ENCODE peak calls at places on chromosomes 4 and X, in four cellular contexts. O is HepG2, F is H1, E is GM12878. B is an unnamed sample.

GRCh38 chr4:48909697-48910096 is 3.1 kb upstream of the OCIAD2 start:
- DNase-seq in E (no peak), O (no peak), F (no peak), B (peak; percentile 17)

GRCh38 chr4:9940041-9940440 is 81.3 kb downstream of the SLC2A9 start:
- DNase-seq in O (no peak), F (no peak), E (no peak), B (no peak)

GRCh38 chr4:8241895-8242696 is 27.5 kb upstream of the HTRA3 start:
- DNase-seq in O (peak; percentile 78), F (peak; percentile 100), E (no peak), B (peak; percentile 98)

GRCh38 chr4:54658321-54659093 is 750 bp downstream of the KIT start:
- DNase-seq in E (no peak), F (peak; percentile 78), O (peak; percentile 14), B (peak; percentile 78)

GRCh38 chr4:16875487-16875886 is 23.0 kb downstream of the LDB2 start:
- DNase-seq in O (no peak), E (no peak), F (no peak), B (no peak)

GRCh38 chr4:24645765-24646550 is 61.6 kb upstream of the DHX15 start:
- DNase-seq in O (no peak), E (no peak), F (no peak), B (no peak)

GRCh38 chrX:2965965-2966364 is 36.8 kb upstream of the ARSD start:
- DNase-seq in E (no peak), F (no peak), O (no peak), B (no peak)

GRCh38 chrX:42771836-42772335 is 6.1 kb downstream of the PPP1R2C start:
- DNase-seq in F (no peak), E (no peak), O (no peak), B (no peak)

GRCh38 chrX:49110417-49110816 is 13.1 kb downstream of the GPKOW start:
- DNase-seq in E (no peak), F (no peak), O (no peak), B (no peak)

GRCh38 chr4:168585168-168586091 is 88.6 kb downstream of the PALLD start:
- DNase-seq in F (peak; percentile 78), O (peak; percentile 20), E (no peak), B (peak; percentile 60)

GRCh38 chrX:70908541-70908940 is at the start of gene TEX11:
- DNase-seq in O (peak; percentile 3), F (peak; percentile 63), E (no peak), B (no peak)

GRCh38 chr4:153651961-153652784 is 31.9 kb upstream of the TLR2 start:
- DNase-seq in F (no peak), O (no peak), E (no peak), B (no peak)

GRCh38 chr4:53854991-53855885 is 209.2 kb downstream of the CHIC2 start:
- DNase-seq in E (no peak), F (no peak), O (no peak), B (no peak)

GRCh38 chr4:140744421-140744820 is 11.8 kb downstream of the TBC1D9 start:
- DNase-seq in O (no peak), E (no peak), F (no peak), B (no peak)

GRCh38 chr4:81421346-81422218 is 50.1 kb downstream of the RASGEF1B start:
- DNase-seq in F (no peak), O (no peak), E (peak; percentile 26), B (no peak)

GRCh38 chr4:176792348-176793059 is at the start of gene VEGFC:
- DNase-seq in E (no peak), F (peak; percentile 72), O (peak; percentile 3), B (peak; percentile 79)

GRCh38 chrX:48071064-48071985 is at the start of gene ZNF630:
- DNase-seq in F (peak; percentile 72), O (no peak), E (peak; percentile 43), B (peak; percentile 75)

GRCh38 chrX:27598312-27598711 is 8.2 kb downstream of the DCAF8L2 start:
- DNase-seq in O (peak; percentile 52), F (no peak), E (no peak), B (no peak)

GRCh38 chr4:153594208-153594607 is 89.9 kb upstream of the TLR2 start:
- DNase-seq in F (no peak), O (no peak), E (no peak), B (no peak)

GRCh38 chrX:106734827-106735226 is 8.3 kb downstream of the RNF128 start:
- DNase-seq in E (no peak), O (peak; percentile 57), F (no peak), B (no peak)

GRCh38 chr4:185716008-185716976 is 95.7 kb downstream of the SORBS2 start:
- DNase-seq in F (no peak), E (no peak), O (no peak), B (peak; percentile 40)

GRCh38 chr4:94453534-94453963 is 1.8 kb downstream of the PDLIM5 start:
- DNase-seq in E (no peak), F (no peak), O (peak; percentile 58), B (no peak)

GRCh38 chrX:119512145-119512800 is 44.0 kb downstream of the SLC25A5 start:
- DNase-seq in E (no peak), O (peak; percentile 75), F (no peak), B (peak; percentile 80)

GRCh38 chr4:68655764-68656444 is 14.5 kb downstream of the UGT2B15 start:
- DNase-seq in F (no peak), O (peak; percentile 91), E (no peak), B (no peak)

GRCh38 chrX:97039363-97040029 is 155.8 kb downstream of the RPA4 start:
- DNase-seq in O (no peak), F (no peak), E (peak; percentile 61), B (no peak)

GRCh38 chrX:9878141-9878875 is 88.8 kb upstream of the CLDN34 start:
- DNase-seq in F (no peak), E (no peak), O (no peak), B (no peak)

GRCh38 chr4:44623687-44624086 is 27.7 kb downstream of the YIPF7 start:
- DNase-seq in O (no peak), E (no peak), F (no peak), B (no peak)

GRCh38 chr4:186757696-186758330 is 34.2 kb upstream of the FAT1 start:
- DNase-seq in E (no peak), F (no peak), O (no peak), B (no peak)

GRCh38 chr4:48766393-48766792 is 13.7 kb downstream of the FRYL start:
- DNase-seq in E (no peak), F (no peak), O (no peak), B (no peak)

GRCh38 chr4:18209448-18209847 is 187.9 kb upstream of the LCORL start:
- DNase-seq in O (no peak), F (no peak), E (peak; percentile 16), B (no peak)

GRCh38 chr4:121711263-121712000 is 14.7 kb upstream of the ANXA5 start:
- DNase-seq in F (peak; percentile 84), O (peak; percentile 70), E (no peak), B (peak; percentile 65)

GRCh38 chr4:186249785-186250739 is 15.9 kb upstream of the F11 start:
- DNase-seq in E (no peak), F (no peak), O (no peak), B (no peak)

GRCh38 chr4:17851921-17852320 is 41.1 kb downstream of the NCAPG start:
- DNase-seq in O (no peak), E (no peak), F (no peak), B (no peak)

GRCh38 chr4:159042097-159042605 is 60.7 kb upstream of the RAPGEF2 start:
- DNase-seq in E (no peak), O (no peak), F (no peak), B (peak; percentile 73)

GRCh38 chr4:19381068-19381467 is 870.6 kb upstream of the SLIT2 start:
- DNase-seq in E (no peak), F (no peak), O (no peak), B (no peak)

GRCh38 chr4:166045457-166045856 is 172.4 kb downstream of the TLL1 start:
- DNase-seq in E (peak; percentile 59), O (no peak), F (no peak), B (no peak)

GRCh38 chr4:3283916-3284315 is 8.9 kb upstream of the RGS12 start:
- DNase-seq in O (no peak), F (no peak), E (no peak), B (no peak)

GRCh38 chr4:95086532-95086931 is 328.8 kb downstream of the BMPR1B start:
- DNase-seq in F (no peak), E (no peak), O (no peak), B (no peak)

GRCh38 chrX:24125028-24125612 is 24.4 kb upstream of the ZFX start:
- DNase-seq in F (no peak), O (no peak), E (no peak), B (no peak)
- TF ChIP-seq TCF12 in F (no peak), O (no peak), E (no peak), B (no peak)

GRCh38 chr4:119593698-119594097 is 34.9 kb downstream of the PDE5A start:
- DNase-seq in E (no peak), F (no peak), O (no peak), B (no peak)

GRCh38 chr4:119587796-119588195 is 40.8 kb downstream of the PDE5A start:
- DNase-seq in E (no peak), F (no peak), O (no peak), B (no peak)

GRCh38 chr4:119597377-119597776 is 31.2 kb downstream of the PDE5A start:
- DNase-seq in E (no peak), F (no peak), O (no peak), B (no peak)

GRCh38 chr4:119589165-119589564 is 39.4 kb downstream of the PDE5A start:
- DNase-seq in F (no peak), O (no peak), E (no peak), B (no peak)

GRCh38 chr4:119592708-119593298 is 35.8 kb downstream of the PDE5A start:
- DNase-seq in F (no peak), O (no peak), E (no peak), B (no peak)
- TF ChIP-seq TCF12 in F (no peak), O (no peak), E (no peak), B (no peak)

DNA sequence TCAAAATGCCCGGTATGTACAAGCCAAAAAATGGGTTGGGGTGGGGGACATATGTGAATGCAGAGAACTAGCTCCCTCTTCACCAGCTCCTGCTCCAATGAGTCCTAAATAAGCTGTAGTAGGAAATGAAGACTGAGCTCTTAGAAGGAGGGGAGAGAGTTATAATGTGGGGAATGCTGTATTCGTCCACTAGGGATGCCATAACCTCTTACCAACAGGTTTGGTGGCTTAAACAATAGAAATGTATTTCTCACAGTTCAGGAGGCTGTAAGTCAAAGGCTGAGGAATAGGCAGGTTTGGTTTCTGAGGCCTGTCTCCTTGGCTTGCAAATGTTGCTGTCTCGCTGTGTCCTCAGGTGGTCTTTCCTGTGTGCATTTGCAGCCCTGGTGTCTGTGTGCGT is 4.4 kb upstream of the INPP4B start:
- DNase-seq in O (no peak), E (no peak), F (no peak), B (peak; percentile 31)
- TF ChIP-seq TCF12 in O (no peak), E (no peak), F (no peak), B (no peak)

DNA sequence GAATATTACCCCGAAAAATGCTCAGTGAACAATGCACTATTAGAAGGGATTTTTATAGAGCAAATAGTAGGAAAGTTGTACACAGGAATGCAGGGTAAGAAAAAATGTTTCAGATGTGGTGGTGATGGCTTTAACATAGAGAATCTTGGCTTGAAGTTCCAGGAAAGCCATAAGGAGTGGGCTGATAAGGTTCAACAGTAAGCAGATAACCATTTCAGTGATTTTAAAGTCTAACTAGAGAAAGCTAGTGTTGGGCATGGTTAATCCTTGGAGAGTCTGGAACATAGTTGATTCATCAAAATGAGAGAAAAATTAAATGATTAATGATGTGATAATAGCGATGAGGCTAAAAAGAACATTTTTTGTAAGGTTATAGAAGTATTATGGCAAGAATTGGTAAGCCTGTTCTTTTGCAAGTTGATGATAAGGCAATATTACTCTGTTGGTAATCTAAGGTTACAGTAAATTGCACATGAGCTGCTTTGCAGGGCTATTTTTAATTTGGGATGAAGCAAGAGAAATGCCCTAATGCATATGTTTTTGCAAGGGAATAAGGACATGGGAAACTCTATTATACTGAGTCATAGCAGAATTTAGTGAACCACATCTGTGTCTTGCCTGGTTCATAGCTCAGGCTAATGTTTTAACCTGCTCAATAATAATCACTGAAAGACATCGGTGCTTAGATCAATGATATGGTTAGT is 44.2 kb downstream of the GALNTL6 start:
- DNase-seq in E (no peak), F (no peak), O (no peak), B (no peak)
- TF ChIP-seq TCF12 in E (no peak), F (no peak), O (no peak), B (no peak)